ENCODE peak calls at places on chromosomes 12 and 14, in ten cellular contexts. T is right lobe of liver, L is IMR-90, Y is BJ, E is keratinocyte, W is stomach, S is OCI-LY7, K is K562, C is GM23338, M is lower lobe of right lung. D is an unnamed sample.

GRCh38 chr12:80857311-80857710 is 80.4 kb downstream of the LIN7A start:
- DNase-seq in T (no peak), L (peak; percentile 62), Y (no peak), E (no peak), W (no peak), S (no peak), K (no peak), C (no peak), M (no peak), D (peak; percentile 57)

GRCh38 chr12:39309516-39309915 is 133.4 kb downstream of the KIF21A start:
- DNase-seq in T (no peak), L (no peak), Y (no peak), E (no peak), W (no peak), S (no peak), K (no peak), C (no peak), M (no peak), D (no peak)

GRCh38 chr12:67430708-67431335 is 161.7 kb downstream of the CAND1 start:
- DNase-seq in T (peak; percentile 66), L (no peak), Y (no peak), E (no peak), W (no peak), S (no peak), K (no peak), C (peak; percentile 47), M (no peak), D (no peak)

GRCh38 chr12:67667276-67668073 is 18.9 kb downstream of the DYRK2 start:
- DNase-seq in T (no peak), L (no peak), Y (no peak), E (no peak), W (peak; percentile 77), S (no peak), K (no peak), C (no peak), M (peak; percentile 57), D (no peak)

GRCh38 chr14:68934034-68934433 is 45.1 kb downstream of the ACTN1 start:
- DNase-seq in T (no peak), L (peak; percentile 40), Y (no peak), E (no peak), W (no peak), S (no peak), K (no peak), C (no peak), M (peak; percentile 36), D (no peak)

GRCh38 chr12:64912501-64912900 is 88.1 kb downstream of the TBC1D30 start:
- DNase-seq in T (no peak), L (peak; percentile 40), Y (no peak), E (no peak), W (no peak), S (no peak), K (no peak), C (no peak), M (no peak), D (no peak)

GRCh38 chr14:89678715-89679220 is 261.7 kb upstream of the FOXN3 start:
- DNase-seq in T (no peak), L (no peak), Y (no peak), E (no peak), W (no peak), S (no peak), K (no peak), C (no peak), M (no peak), D (no peak)

GRCh38 chr12:84912191-84913142 is at the start of gene SLC6A15:
- DNase-seq in T (peak; percentile 43), L (peak; percentile 46), Y (no peak), E (no peak), W (no peak), S (no peak), K (no peak), C (peak; percentile 87), M (peak; percentile 55), D (no peak)

GRCh38 chr14:59281613-59282012 is 93.1 kb downstream of the DAAM1 start:
- DNase-seq in T (no peak), L (peak; percentile 72), Y (no peak), E (peak; percentile 69), W (no peak), S (no peak), K (no peak), C (no peak), M (no peak), D (peak; percentile 67)

GRCh38 chr12:53695148-53696138 is 19.6 kb upstream of the ATP5MC2 start:
- DNase-seq in T (no peak), L (peak; percentile 55), Y (no peak), E (no peak), W (peak; percentile 46), S (no peak), K (peak; percentile 63), C (peak; percentile 70), M (no peak), D (peak; percentile 91)

GRCh38 chr12:121568971-121569808 is 11.6 kb downstream of the KDM2B start:
- DNase-seq in T (no peak), L (peak; percentile 49), Y (no peak), E (no peak), W (no peak), S (no peak), K (no peak), C (no peak), M (peak; percentile 74), D (peak; percentile 70)

GRCh38 chr14:100309028-100309718 is 2.9 kb upstream of the SLC25A29 start:
- DNase-seq in T (no peak), L (no peak), Y (no peak), E (no peak), W (no peak), S (no peak), K (no peak), C (no peak), M (no peak), D (peak; percentile 89)

GRCh38 chr14:23307687-23308644 is 1.3 kb downstream of the BCL2L2 start:
- DNase-seq in T (no peak), L (peak; percentile 47), Y (no peak), E (no peak), W (no peak), S (no peak), K (no peak), C (no peak), M (no peak), D (no peak)

GRCh38 chr14:23306113-23306411 is 571 bp upstream of the BCL2L2 start:
- DNase-seq in T (no peak), L (no peak), Y (no peak), E (no peak), W (no peak), S (no peak), K (no peak), C (peak; percentile 38), M (no peak), D (no peak)

GRCh38 chr14:23308721-23309445 is 2.2 kb downstream of the BCL2L2 start:
- DNase-seq in T (no peak), L (no peak), Y (no peak), E (no peak), W (no peak), S (no peak), K (no peak), C (no peak), M (no peak), D (no peak)

GRCh38 chr14:23306412-23307145 is at the start of gene BCL2L2:
- DNase-seq in T (peak; percentile 94), L (peak; percentile 84), Y (peak; percentile 37), E (no peak), W (peak; percentile 92), S (peak; percentile 74), K (peak; percentile 82), C (peak; percentile 97), M (peak; percentile 94), D (peak; percentile 95)

GRCh38 chr14:23307146-23307447 is 464 bp downstream of the BCL2L2 start:
- DNase-seq in T (no peak), L (no peak), Y (no peak), E (no peak), W (no peak), S (no peak), K (no peak), C (no peak), M (no peak), D (peak; percentile 83)
- H3K4me3 ChIP-seq in T (peak overlapping the region; percentile 87), L (peak overlapping the region; percentile 87), Y (peak overlapping the region; percentile 91), E (peak overlapping the region; percentile 92), W (peak overlapping the region; percentile 70), S (peak overlapping the region; percentile 77), K (peak overlapping the region; percentile 94), C (peak overlapping the region; percentile 85), M (peak overlapping the region; percentile 65), D (peak overlapping the region; percentile 81)

GRCh38 chr14:75448209-75448608 is 20.4 kb downstream of the JDP2 start:
- DNase-seq in T (no peak), L (no peak), Y (no peak), E (no peak), W (no peak), S (no peak), K (no peak), C (no peak), M (no peak), D (no peak)
- H3K36me3 ChIP-seq in T (no peaks in the 10 kb centered on the region), L (peaks cover 35% of the 10 kb centered on the region), Y (peaks cover 13% of the 10 kb centered on the region), E (peaks cover 4% of the 10 kb centered on the region), W (peaks cover 21% of the 10 kb centered on the region), S (peaks cover 97% of the 10 kb centered on the region), K (no peaks in the 10 kb centered on the region), C (no peaks in the 10 kb centered on the region), M (peaks cover 77% of the 10 kb centered on the region), D (peaks cover 4% of the 10 kb centered on the region)

DNA sequence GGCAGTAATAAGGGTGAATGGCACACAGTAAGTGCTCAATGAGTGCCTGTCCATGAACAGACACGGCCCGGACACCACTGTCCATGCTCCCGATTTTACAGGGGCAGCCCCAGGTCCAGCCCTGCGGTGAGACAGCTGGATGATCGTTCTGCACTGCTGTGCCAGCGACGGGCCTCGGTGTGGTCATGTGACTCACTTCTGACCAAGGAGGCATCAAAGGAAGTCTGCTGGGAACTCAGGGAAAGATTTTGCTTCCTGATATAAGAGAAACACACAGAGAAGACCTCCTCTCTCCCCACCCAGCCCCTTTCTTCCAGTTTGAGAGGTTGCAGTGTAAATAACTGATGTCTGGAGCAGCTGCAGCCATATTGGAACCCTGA is 126.6 kb downstream of the SCARB1 start:
- DNase-seq in T (no peak), L (peak; percentile 49), Y (no peak), E (no peak), W (no peak), S (no peak), K (no peak), C (no peak), M (no peak), D (peak; percentile 91)
- H3K4me3 ChIP-seq in T (no peak overlapping the region), L (no peak overlapping the region), Y (no peak overlapping the region), E (no peak overlapping the region), W (no peak overlapping the region), S (no peak overlapping the region), K (no peak overlapping the region), C (no peak overlapping the region), M (no peak overlapping the region), D (no peak overlapping the region)

DNA sequence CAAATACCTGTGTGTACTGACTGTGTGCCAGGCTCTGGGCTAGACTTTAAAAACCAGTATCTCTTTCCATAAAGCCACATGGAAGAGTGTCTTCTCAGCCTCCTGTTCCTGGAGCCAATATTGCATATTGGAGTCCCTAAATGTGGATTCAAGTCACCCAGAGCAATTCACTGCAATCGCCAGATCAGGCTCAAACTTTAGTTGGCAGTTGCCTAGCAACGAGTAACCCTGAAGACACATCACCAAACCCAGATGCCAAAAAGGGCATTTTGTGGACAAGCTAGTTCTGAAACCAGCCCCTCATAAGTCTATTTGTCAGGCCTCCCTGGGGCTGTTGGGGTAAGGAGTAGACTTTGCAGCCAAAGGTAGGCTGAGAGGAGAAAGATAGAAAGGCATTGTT is 13.7 kb downstream of the DPF3 start:
- DNase-seq in T (no peak), L (no peak), Y (no peak), E (no peak), W (no peak), S (no peak), K (no peak), C (no peak), M (no peak), D (no peak)
- H3K36me3 ChIP-seq in T (no peaks in the 10 kb centered on the region), L (peaks cover 6% of the 10 kb centered on the region), Y (no peaks in the 10 kb centered on the region), E (no peaks in the 10 kb centered on the region), W (no peaks in the 10 kb centered on the region), S (no peaks in the 10 kb centered on the region), K (no peaks in the 10 kb centered on the region), C (no peaks in the 10 kb centered on the region), M (no peaks in the 10 kb centered on the region), D (no peaks in the 10 kb centered on the region)

D was measured in osteoblast.